ENCODE peak calls at places on chromosomes 12 and 14, in eight cellular contexts. A is H9; U is GF-D8; W is dermis blood vessel endothelial cell; G is germinal center; C is RPMI7951; M is CD8-positive, alpha-beta memory T cell; K is activated naive CD4-positive, alpha-beta T cell treated with Interleukin-2 at 50 U/mL for 16 hours. D is an unnamed sample.

GRCh38 chr12:100234166-100234565 is 32.7 kb downstream of the DEPDC4 start:
- DNase-seq in A (no peak), U (no peak), W (peak; percentile 39), G (no peak), C (peak; percentile 36), M (no peak), K (no peak), D (no peak)

GRCh38 chr12:106135075-106135474 is 3.7 kb downstream of the NUAK1 start:
- DNase-seq in A (no peak), U (no peak), W (no peak), G (no peak), C (peak; percentile 72), M (no peak), K (no peak), D (no peak)

GRCh38 chr12:10636611-10637010 is 23.2 kb upstream of the MAGOHB start:
- DNase-seq in A (no peak), U (no peak), W (no peak), G (no peak), C (no peak), M (no peak), K (no peak), D (no peak)

GRCh38 chr12:16076553-16076952 is 165.4 kb downstream of the DERA start:
- DNase-seq in A (peak; percentile 45), U (no peak), W (peak; percentile 11), G (peak; percentile 5), C (peak; percentile 23), M (no peak), K (no peak), D (peak; percentile 66)

GRCh38 chr12:42380733-42381132 is 54.8 kb downstream of the PPHLN1 start:
- DNase-seq in A (no peak), U (peak; percentile 15), W (no peak), G (no peak), C (no peak), M (no peak), K (no peak), D (no peak)

GRCh38 chr12:27179399-27180214 is 64.5 kb upstream of the STK38L start:
- DNase-seq in A (no peak), U (peak; percentile 37), W (peak; percentile 91), G (peak; percentile 54), C (peak; percentile 87), M (no peak), K (peak; percentile 6), D (peak; percentile 91)

GRCh38 chr12:84507914-84508313 is 404.7 kb downstream of the SLC6A15 start:
- DNase-seq in A (no peak), U (no peak), W (no peak), G (no peak), C (no peak), M (no peak), K (no peak), D (no peak)

GRCh38 chr12:68587448-68587873 is 23.2 kb upstream of the RAP1B start:
- DNase-seq in A (no peak), U (peak; percentile 41), W (no peak), G (peak; percentile 64), C (no peak), M (peak; percentile 57), K (peak; percentile 25), D (peak; percentile 91)

GRCh38 chr14:23600322-23600707 is 21.7 kb upstream of the JPH4 start:
- DNase-seq in A (no peak), U (no peak), W (no peak), G (no peak), C (no peak), M (no peak), K (no peak), D (no peak)

GRCh38 chr14:58656671-58657411 is 19.1 kb downstream of the DACT1 start:
- DNase-seq in A (no peak), U (no peak), W (no peak), G (no peak), C (no peak), M (no peak), K (no peak), D (no peak)

GRCh38 chr12:70983692-70984091 is 63.2 kb upstream of the PTPRR start:
- DNase-seq in A (peak; percentile 50), U (no peak), W (no peak), G (no peak), C (no peak), M (no peak), K (no peak), D (no peak)

D was measured in AML-193.